ENCODE peak calls at places on chromosomes 3 and 15, in nine cellular contexts. M is effector memory CD4-positive, alpha-beta T cell; T is heart left ventricle; Y is CD4-positive, CD25-positive, alpha-beta regulatory T cell; K is neuronal stem cell; J is left lung; W is GM23248; N is left ventricle myocardium inferior; O is right cardiac atrium. X is an unnamed sample. For H3K9me3, the result is how much of the 10 kb centered on the place peaks cover.

GRCh38 chr15:90419738-90420487 is 31.9 kb downstream of the IQGAP1 start:
- DNase-seq in M (no peak), T (no peak), Y (no peak), K (no peak), J (no peak), W (peak), N (no peak), O (no peak), X (no peak)

GRCh38 chr3:120983841-120984240 is 75.8 kb downstream of the STXBP5L start:
- DNase-seq in M (no peak), T (no peak), Y (no peak), K (no peak), J (no peak), W (no peak), N (no peak), O (no peak), X (no peak)

GRCh38 chr3:16616083-16616482 is 10.9 kb upstream of the DAZL start:
- DNase-seq in M (no peak), T (no peak), Y (no peak), K (no peak), J (no peak), W (no peak), N (no peak), O (no peak), X (no peak)

GRCh38 chr3:20060924-20061323 is 20.7 kb downstream of the KAT2B start:
- DNase-seq in M (no peak), T (no peak), Y (no peak), K (no peak), J (no peak), W (peak), N (no peak), O (no peak), X (no peak)

GRCh38 chr3:33092496-33093254 is 4.3 kb downstream of the GLB1 start:
- DNase-seq in M (no peak), T (no peak), Y (no peak), K (no peak), J (no peak), W (no peak), N (no peak), O (no peak), X (no peak)

GRCh38 chr3:4748701-4749378 is 230.4 kb upstream of the BHLHE40 start:
- DNase-seq in M (no peak), T (no peak), Y (no peak), K (no peak), J (no peak), W (no peak), N (no peak), O (no peak), X (no peak)

GRCh38 chr15:66249623-66250174 is 3.9 kb downstream of the MEGF11 start:
- DNase-seq in M (no peak), T (no peak), Y (no peak), K (no peak), J (no peak), W (peak), N (no peak), O (no peak), X (no peak)

GRCh38 chr15:70605606-70606410 is 157.6 kb downstream of the UACA start:
- DNase-seq in M (no peak), T (peak), Y (no peak), K (no peak), J (no peak), W (peak), N (peak), O (peak), X (no peak)

GRCh38 chr15:48084759-48085420 is 35.9 kb upstream of the SLC24A5 start:
- DNase-seq in M (no peak), T (no peak), Y (no peak), K (peak), J (no peak), W (peak), N (no peak), O (no peak), X (no peak)

GRCh38 chr3:64311424-64311920 is 86.2 kb upstream of the PRICKLE2 start:
- DNase-seq in M (no peak), T (no peak), Y (no peak), K (no peak), J (no peak), W (peak), N (no peak), O (no peak), X (no peak)

GRCh38 chr3:71129611-71130515 is 453.7 kb downstream of the FOXP1 start:
- DNase-seq in M (no peak), T (no peak), Y (peak), K (no peak), J (no peak), W (no peak), N (no peak), O (no peak), X (no peak)

GRCh38 chr3:80087769-80088168 is 320.0 kb upstream of the ROBO1 start:
- DNase-seq in M (no peak), T (no peak), Y (no peak), K (no peak), J (no peak), W (peak), N (no peak), O (no peak), X (no peak)

GRCh38 chr3:52299815-52300611 is 12.4 kb downstream of the GLYCTK start:
- DNase-seq in M (no peak), T (peak), Y (no peak), K (no peak), J (peak), W (peak), N (peak), O (peak), X (no peak)

GRCh38 chr3:109685084-109686079 is 348.0 kb upstream of the DPPA4 start:
- DNase-seq in M (no peak), T (peak), Y (no peak), K (no peak), J (peak), W (peak), N (peak), O (peak), X (no peak)

GRCh38 chr3:49723301-49723630 is 485 bp downstream of the GMPPB start:
- DNase-seq in M (peak), T (peak), Y (peak), K (no peak), J (peak), W (peak), N (peak), O (peak), X (peak)

GRCh38 chr3:187456268-187456667 is 88.1 kb downstream of the RTP4 start:
- DNase-seq in M (no peak), T (no peak), Y (no peak), K (no peak), J (no peak), W (peak), N (peak), O (peak), X (no peak)

GRCh38 chr15:42491540-42492225 is 742 bp upstream of the ZNF106 start:
- DNase-seq in M (no peak), T (no peak), Y (no peak), K (no peak), J (no peak), W (peak), N (no peak), O (no peak), X (no peak)

GRCh38 chr3:108664266-108664665 is 74.7 kb downstream of the DZIP3 start:
- DNase-seq in M (no peak), T (no peak), Y (no peak), K (no peak), J (no peak), W (no peak), N (no peak), O (no peak), X (no peak)

GRCh38 chr15:63502137-63502801 is 2.1 kb upstream of the USP3 start:
- DNase-seq in M (no peak), T (no peak), Y (no peak), K (no peak), J (no peak), W (peak), N (no peak), O (no peak), X (no peak)

GRCh38 chr3:36812240-36812639 is 47.9 kb upstream of the DCLK3 start:
- DNase-seq in M (no peak), T (no peak), Y (no peak), K (no peak), J (no peak), W (no peak), N (no peak), O (no peak), X (no peak)

GRCh38 chr3:3552741-3553140 is 246.5 kb upstream of the LRRN1 start:
- DNase-seq in M (no peak), T (no peak), Y (no peak), K (no peak), J (no peak), W (no peak), N (no peak), O (no peak), X (no peak)

GRCh38 chr3:152385761-152386160 is 117.0 kb downstream of the MBNL1 start:
- DNase-seq in M (no peak), T (no peak), Y (no peak), K (no peak), J (no peak), W (peak), N (no peak), O (no peak), X (no peak)

GRCh38 chr3:136836511-136837156 is 17.7 kb downstream of the SLC35G2 start:
- DNase-seq in M (no peak), T (no peak), Y (no peak), K (no peak), J (no peak), W (no peak), N (no peak), O (no peak), X (no peak)

GRCh38 chr3:72157782-72158638 is 373.1 kb upstream of the PROK2 start:
- DNase-seq in M (no peak), T (no peak), Y (no peak), K (no peak), J (no peak), W (peak), N (no peak), O (no peak), X (no peak)

GRCh38 chr15:73628976-73629854 is 4.0 kb downstream of the NPTN start:
- DNase-seq in M (no peak), T (no peak), Y (no peak), K (no peak), J (no peak), W (peak), N (no peak), O (no peak), X (no peak)

DNA sequence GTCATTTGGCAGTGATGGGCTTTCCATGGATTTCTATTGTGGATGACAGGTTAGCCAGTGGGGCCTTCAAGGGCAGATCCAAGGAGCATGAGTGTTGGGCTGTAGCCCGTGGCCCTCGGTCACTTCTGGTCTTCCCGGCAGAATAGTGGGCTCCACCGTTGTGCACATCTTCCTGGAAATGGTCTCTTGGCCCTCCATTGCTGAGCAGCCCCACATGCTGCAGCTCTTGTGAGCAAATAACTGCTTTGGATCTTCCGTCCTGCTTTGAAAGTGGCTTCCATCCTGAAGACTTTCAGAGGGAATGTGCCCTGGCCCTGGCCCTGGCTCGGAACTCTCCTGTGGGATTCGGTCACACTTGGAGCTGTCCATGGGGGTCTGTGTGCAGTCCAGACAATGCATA is 102.8 kb downstream of the SNRPN start:
- DNase-seq in M (no peak), T (no peak), Y (no peak), K (no peak), J (no peak), W (no peak), N (no peak), O (no peak), X (no peak)
- H3K9me3 ChIP-seq in M (half or more), T (half or more), Y (half or more), K (half or more), J (under half), W (under half), N (half or more), O (half or more), X (half or more)

GRCh38 chr3:377158-377561 is 180.6 kb downstream of the CHL1 start:
- DNase-seq in M (no peak), T (no peak), Y (no peak), K (peak), J (no peak), W (peak), N (no peak), O (no peak), X (no peak)

GRCh38 chr3:374459-374858 is 177.9 kb downstream of the CHL1 start:
- DNase-seq in M (no peak), T (no peak), Y (no peak), K (no peak), J (no peak), W (no peak), N (no peak), O (no peak), X (no peak)

GRCh38 chr3:373193-373784 is 176.7 kb downstream of the CHL1 start:
- DNase-seq in M (no peak), T (no peak), Y (no peak), K (no peak), J (peak), W (no peak), N (no peak), O (peak), X (no peak)
- H3K9me3 ChIP-seq in M (under half), T (under half), Y (under half), K (under half), J (under half), W (under half), N (under half), O (under half), X (under half)

DNA sequence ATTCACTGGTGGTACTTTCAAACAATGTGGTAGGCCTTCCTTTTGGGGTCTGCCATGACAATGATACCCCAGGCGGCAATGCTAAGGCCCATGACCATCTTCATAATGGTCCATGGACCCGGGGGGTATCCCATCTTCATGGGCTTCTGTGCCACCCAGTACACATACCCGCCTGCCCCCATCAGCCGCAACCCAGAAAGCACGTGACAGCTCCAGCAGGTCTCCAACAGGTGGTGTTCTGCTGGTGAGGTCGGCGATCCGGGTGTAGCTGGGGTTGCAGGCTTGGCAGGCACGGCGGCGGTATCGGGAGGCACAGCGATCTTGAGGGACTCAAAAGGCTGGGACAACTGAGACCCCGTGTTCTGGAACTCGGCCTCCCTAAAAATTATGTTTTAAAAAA is 214.5 kb downstream of the SNRPN start:
- DNase-seq in M (no peak), T (peak), Y (no peak), K (no peak), J (peak), W (no peak), N (no peak), O (peak), X (no peak)
- H3K9me3 ChIP-seq in M (under half), T (under half), Y (under half), K (under half), J (under half), W (under half), N (under half), O (under half), X (under half)

GRCh38 chr3:189301479-189301878 is 129.7 kb downstream of the TPRG1 start:
- DNase-seq in M (no peak), T (no peak), Y (no peak), K (no peak), J (no peak), W (no peak), N (no peak), O (no peak), X (no peak)
- H3K9me3 ChIP-seq in M (under half), T (under half), Y (under half), K (under half), J (under half), W (under half), N (under half), O (under half), X (under half)

DNA sequence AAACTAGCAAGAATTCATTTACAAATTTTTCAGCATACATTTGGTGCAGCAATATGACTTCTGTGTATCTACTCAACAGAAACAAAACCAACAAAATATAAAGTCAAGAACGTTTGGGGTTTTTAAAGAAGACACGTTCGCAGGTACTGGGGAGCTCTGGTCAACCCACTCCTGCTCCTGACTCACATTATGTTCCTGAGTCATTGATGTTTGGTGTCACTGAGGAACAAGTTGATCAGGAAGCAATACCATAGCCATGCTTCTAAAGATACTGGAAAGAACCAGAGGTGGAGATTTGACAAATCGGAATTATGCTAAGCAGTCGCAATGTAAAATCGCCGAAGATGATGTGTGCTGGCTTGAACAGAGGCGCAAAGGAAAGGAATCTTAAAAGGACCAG is 22.0 kb downstream of the SLC4A7 start:
- DNase-seq in M (no peak), T (no peak), Y (no peak), K (no peak), J (no peak), W (no peak), N (no peak), O (no peak), X (no peak)
- H3K9me3 ChIP-seq in M (under half), T (under half), Y (under half), K (half or more), J (under half), W (under half), N (under half), O (under half), X (under half)

DNA sequence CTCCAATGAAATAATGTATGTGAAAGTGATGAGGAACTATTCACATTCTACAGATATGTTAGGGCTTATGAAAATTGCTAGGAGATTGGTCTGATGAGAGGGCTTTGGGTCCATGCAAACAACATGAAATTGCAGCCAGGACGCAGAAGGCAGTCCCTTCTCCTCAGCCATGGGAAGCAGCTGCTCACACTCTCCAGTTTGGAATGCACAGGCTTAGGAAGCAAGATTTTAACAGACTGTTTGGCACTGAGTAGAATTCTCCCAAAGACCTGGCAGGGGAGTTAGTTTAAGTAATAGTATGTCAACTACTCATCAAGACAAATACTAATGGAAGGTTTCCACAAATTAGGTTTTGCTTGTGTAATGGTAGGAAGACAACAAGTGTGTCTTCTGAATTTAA is 500.7 kb upstream of the ARRDC4 start:
- DNase-seq in M (no peak), T (no peak), Y (no peak), K (no peak), J (no peak), W (no peak), N (no peak), O (no peak), X (no peak)
- H3K9me3 ChIP-seq in M (under half), T (under half), Y (under half), K (under half), J (under half), W (under half), N (under half), O (under half), X (under half)

GRCh38 chr15:19984101-19984500 is 557.5 kb downstream of the GOLGA6L6 start:
- DNase-seq in M (no peak), T (no peak), Y (no peak), K (no peak), J (no peak), W (no peak), N (no peak), O (no peak), X (no peak)

GRCh38 chr15:19992428-19992827 is 549.2 kb downstream of the GOLGA6L6 start:
- DNase-seq in M (no peak), T (no peak), Y (no peak), K (no peak), J (no peak), W (no peak), N (no peak), O (no peak), X (no peak)

GRCh38 chr15:19987389-19988048 is 554.1 kb downstream of the GOLGA6L6 start:
- DNase-seq in M (no peak), T (no peak), Y (no peak), K (no peak), J (peak), W (no peak), N (no peak), O (no peak), X (no peak)
- H3K9me3 ChIP-seq in M (under half), T (under half), Y (under half), K (under half), J (under half), W (under half), N (under half), O (under half), X (under half)

GRCh38 chr3:129913618-129914017 is 20.1 kb upstream of the TMCC1 start:
- DNase-seq in M (no peak), T (no peak), Y (no peak), K (no peak), J (no peak), W (no peak), N (no peak), O (no peak), X (no peak)

GRCh38 chr3:129911261-129911861 is 17.9 kb upstream of the TMCC1 start:
- DNase-seq in M (no peak), T (no peak), Y (no peak), K (no peak), J (no peak), W (no peak), N (no peak), O (no peak), X (no peak)

DNA sequence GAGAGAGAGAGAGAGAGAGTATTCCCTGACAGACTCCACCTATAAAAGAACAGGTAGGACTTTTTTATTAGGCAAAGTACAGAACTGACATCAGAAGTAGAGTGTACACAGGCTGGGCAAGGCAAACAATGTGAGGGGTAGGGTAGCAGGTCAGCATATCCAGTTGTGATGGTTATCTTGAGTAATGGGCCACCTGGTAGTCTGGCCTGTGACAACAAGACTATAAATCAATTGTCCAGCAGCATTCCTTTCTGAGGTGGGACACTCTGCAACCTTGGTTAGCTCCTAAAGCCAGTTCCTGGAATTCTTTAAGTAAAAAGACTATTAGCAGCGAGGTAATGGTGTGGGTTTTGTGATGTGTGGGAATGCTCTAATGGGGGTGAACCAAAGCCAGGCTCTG is 14.9 kb upstream of the TMCC1 start:
- DNase-seq in M (no peak), T (no peak), Y (no peak), K (no peak), J (no peak), W (no peak), N (no peak), O (no peak), X (no peak)
- H3K9me3 ChIP-seq in M (under half), T (under half), Y (under half), K (under half), J (under half), W (under half), N (under half), O (under half), X (under half)

DNA sequence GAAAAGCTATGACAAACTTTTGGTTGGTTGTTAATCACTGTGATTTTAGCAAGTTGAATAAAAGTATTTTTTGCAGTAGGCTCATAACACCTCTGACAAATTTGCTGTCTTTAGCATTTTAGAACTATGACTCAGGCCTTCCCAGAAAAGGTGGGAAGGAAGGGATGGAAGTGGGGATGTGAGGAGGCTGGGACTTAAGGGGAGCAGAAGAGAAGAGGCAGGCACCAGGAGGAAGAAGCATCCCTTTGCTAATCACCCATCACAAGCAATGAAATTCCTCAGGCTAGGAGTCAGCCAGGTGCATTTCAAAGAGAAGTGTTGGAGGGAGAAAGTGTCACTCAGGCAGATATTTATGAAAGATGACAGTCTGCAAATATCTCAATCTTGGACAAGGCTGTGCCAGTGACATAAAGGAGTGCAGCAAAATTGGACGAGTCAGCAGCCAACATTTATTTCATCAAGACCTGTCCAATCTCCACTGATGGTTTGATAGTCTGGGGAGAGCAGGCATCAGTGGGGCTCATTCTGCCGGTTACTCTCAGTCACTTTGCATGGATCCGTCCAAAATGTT is 337.3 kb upstream of the ARRDC4 start:
- DNase-seq in M (no peak), T (no peak), Y (no peak), K (no peak), J (no peak), W (no peak), N (no peak), O (no peak), X (no peak)
- H3K9me3 ChIP-seq in M (under half), T (under half), Y (under half), K (under half), J (under half), W (under half), N (under half), O (under half), X (under half)